ENCODE peak calls at places on chromosomes 5 and 9, in nine cellular contexts. J, H, M, Y, S, N, X, R and Z are unnamed samples. For H3K4me1, the result is how much of the 10 kb centered on the place peaks cover.

GRCh38 chr5:112283943-112284342 is 135.1 kb downstream of the EPB41L4A start:
- DNase-seq in N (no peak), X (no peak), S (no peak), H (no peak), J (no peak), M (no peak), Y (no peak), R (no peak), Z (no peak)

GRCh38 chr5:150734579-150735384 is 24.0 kb downstream of the DCTN4 start:
- DNase-seq in S (peak), Y (no peak), R (no peak), J (peak), X (no peak), H (peak), N (no peak), M (no peak), Z (peak)

GRCh38 chr5:45847877-45848276 is 151.7 kb upstream of the HCN1 start:
- DNase-seq in Y (no peak), R (no peak), S (no peak), N (no peak), M (no peak), X (no peak), H (no peak), J (no peak), Z (no peak)

GRCh38 chr5:149118463-149118862 is 22.8 kb upstream of the ABLIM3 start:
- DNase-seq in X (no peak), M (no peak), N (no peak), S (no peak), Y (no peak), R (peak), J (no peak), H (no peak), Z (no peak)

GRCh38 chr5:53386341-53386740 is 94.1 kb upstream of the FST start:
- DNase-seq in J (no peak), S (no peak), Y (no peak), M (no peak), X (no peak), R (no peak), N (no peak), H (no peak), Z (no peak)

GRCh38 chr9:37784640-37785483 is at the start of gene EXOSC3:
- DNase-seq in S (peak), N (peak), Y (no peak), X (peak), M (peak), J (peak), R (peak), H (peak), Z (peak)

GRCh38 chr5:43658499-43658898 is 55.5 kb downstream of the NNT start:
- DNase-seq in M (no peak), H (no peak), R (peak), S (no peak), Y (no peak), N (no peak), X (no peak), J (no peak), Z (no peak)

GRCh38 chr9:135978650-135979461 is 17.7 kb upstream of the UBAC1 start:
- DNase-seq in M (no peak), X (peak), Y (no peak), J (no peak), N (no peak), S (no peak), H (no peak), R (no peak), Z (no peak)

GRCh38 chr5:153985498-153985897 is 53.2 kb downstream of the FAM114A2 start:
- DNase-seq in X (no peak), M (no peak), N (no peak), J (no peak), H (no peak), R (no peak), S (no peak), Y (no peak), Z (no peak)

GRCh38 chr9:95515272-95516113 is 1.3 kb downstream of the PTCH1 start:
- DNase-seq in R (no peak), X (peak), H (peak), S (no peak), Y (no peak), J (peak), N (no peak), M (no peak), Z (peak)

GRCh38 chr5:117888688-117889087 is 1099.7 kb downstream of the DTWD2 start:
- DNase-seq in J (peak), S (no peak), X (no peak), Y (no peak), M (no peak), H (no peak), R (no peak), N (no peak), Z (no peak)

GRCh38 chr9:104993291-104993963 is 65.5 kb upstream of the ABCA1 start:
- DNase-seq in M (peak), R (no peak), H (peak), J (peak), Y (no peak), X (no peak), N (peak), S (peak), Z (peak)

GRCh38 chr5:170644501-170644900 is 139.0 kb upstream of the GABRP start:
- DNase-seq in R (no peak), S (peak), J (no peak), Y (no peak), X (no peak), H (no peak), N (no peak), M (peak), Z (no peak)

GRCh38 chr5:19920761-19921160 is 67.2 kb downstream of the CDH18 start:
- DNase-seq in N (no peak), J (no peak), H (no peak), X (no peak), R (peak), M (no peak), S (no peak), Y (no peak), Z (no peak)

GRCh38 chr5:91281409-91281808 is 101.7 kb downstream of the ARRDC3 start:
- DNase-seq in X (no peak), S (no peak), J (no peak), H (no peak), Y (peak), M (no peak), N (no peak), R (peak), Z (no peak)

GRCh38 chr5:19745247-19745646 is 242.8 kb downstream of the CDH18 start:
- DNase-seq in Y (no peak), N (no peak), H (no peak), S (no peak), X (no peak), R (no peak), M (no peak), J (no peak), Z (no peak)

GRCh38 chr5:10468256-10468655 is 26.6 kb downstream of the ROPN1L start:
- DNase-seq in H (no peak), X (no peak), S (no peak), N (no peak), M (no peak), R (no peak), Y (no peak), J (no peak), Z (no peak)

GRCh38 chr9:105244996-105245719 is 707 bp downstream of the SLC44A1 start:
- DNase-seq in M (peak), S (peak), Y (no peak), H (peak), N (no peak), J (peak), X (peak), R (peak), Z (peak)

GRCh38 chr5:179337227-179338122 is 7.8 kb downstream of the ADAMTS2 start:
- DNase-seq in J (no peak), Y (no peak), X (no peak), H (no peak), M (no peak), N (no peak), S (no peak), R (no peak), Z (peak)

GRCh38 chr9:136944094-136944518 is 432 bp downstream of the FBXW5 start:
- DNase-seq in R (peak), M (no peak), H (no peak), X (peak), S (no peak), N (no peak), J (no peak), Y (no peak), Z (no peak)

GRCh38 chr5:59218424-59219045 is 635.7 kb downstream of the RAB3C start:
- DNase-seq in M (no peak), H (no peak), X (no peak), N (no peak), S (no peak), Y (no peak), J (no peak), R (no peak), Z (no peak)

GRCh38 chr9:123322771-123323481 is 33.1 kb upstream of the CRB2 start:
- DNase-seq in S (no peak), H (no peak), J (no peak), N (no peak), X (peak), Y (no peak), M (no peak), R (no peak), Z (no peak)

GRCh38 chr5:124365491-124365890 is 380.9 kb downstream of the ZNF608 start:
- DNase-seq in Y (no peak), J (no peak), R (no peak), M (no peak), H (no peak), N (no peak), X (no peak), S (no peak), Z (no peak)

GRCh38 chr5:76230711-76231285 is 147.6 kb downstream of the SV2C start:
- DNase-seq in X (no peak), Y (no peak), R (no peak), H (no peak), S (no peak), N (no peak), J (no peak), M (no peak), Z (no peak)

GRCh38 chr9:503331-503730 is 288.7 kb downstream of the DOCK8 start:
- DNase-seq in X (no peak), J (no peak), M (no peak), H (no peak), S (no peak), R (no peak), N (no peak), Y (no peak), Z (no peak)

GRCh38 chr5:11894992-11895391 is 9.3 kb downstream of the CTNND2 start:
- DNase-seq in Y (no peak), H (no peak), R (no peak), N (no peak), X (no peak), M (no peak), S (no peak), J (no peak), Z (no peak)

GRCh38 chr5:34656700-34657549 is 797 bp downstream of the RAI14 start:
- DNase-seq in X (no peak), M (no peak), J (peak), R (peak), Y (no peak), S (peak), N (no peak), H (peak), Z (peak)

GRCh38 chr9:93670208-93671029 is 94.0 kb downstream of the PHF2 start:
- DNase-seq in S (peak), R (no peak), H (peak), N (no peak), X (no peak), M (peak), Y (no peak), J (peak), Z (no peak)

DNA sequence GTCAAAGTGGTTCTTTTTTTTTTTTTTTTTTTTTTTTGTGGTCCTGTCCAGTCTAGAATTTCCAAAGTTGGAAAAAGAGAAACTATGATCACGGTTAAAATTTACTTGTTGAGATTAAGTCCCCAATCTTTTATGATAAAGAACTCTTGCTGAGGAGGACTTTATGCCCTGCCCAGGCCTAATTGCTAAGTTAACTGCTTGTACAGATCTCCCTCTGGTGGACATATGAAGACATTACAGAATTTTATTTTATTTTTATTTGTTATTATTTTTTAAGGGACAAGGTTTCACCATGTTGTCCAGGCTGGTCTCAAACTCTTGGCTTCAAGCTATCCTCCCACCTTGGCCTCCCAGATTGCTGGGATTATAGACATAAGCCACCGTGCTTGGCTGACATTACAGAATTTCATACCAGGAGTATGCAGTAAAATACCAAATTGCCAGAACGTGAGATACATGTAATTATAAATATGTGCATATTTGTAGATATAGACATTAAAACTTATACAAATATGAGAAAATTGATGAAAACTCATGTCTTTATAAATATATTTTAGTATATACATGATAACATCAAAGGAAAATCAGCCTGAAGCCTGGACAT is 91.2 kb downstream of the RFK start:
- DNase-seq in R (peak), J (no peak), N (no peak), X (peak), M (no peak), H (peak), S (no peak), Y (no peak), Z (no peak)
- H3K4me3 ChIP-seq in R (no peak), J (no peak), N (no peak), X (no peak), M (no peak), H (no peak), S (no peak), Y (no peak), Z (no peak)

GRCh38 chr5:88653471-88653870 is 229.5 kb downstream of the MEF2C start:
- DNase-seq in H (no peak), R (no peak), S (no peak), N (no peak), Y (no peak), J (no peak), M (no peak), X (no peak), Z (no peak)

GRCh38 chr5:88643315-88643714 is 239.7 kb downstream of the MEF2C start:
- DNase-seq in J (no peak), H (no peak), N (no peak), Y (no peak), R (no peak), S (no peak), X (no peak), M (no peak), Z (no peak)

GRCh38 chr5:88644676-88645075 is 238.3 kb downstream of the MEF2C start:
- DNase-seq in H (no peak), X (no peak), S (no peak), M (no peak), N (no peak), R (no peak), Y (no peak), J (no peak), Z (no peak)

GRCh38 chr5:88646866-88647265 is 236.1 kb downstream of the MEF2C start:
- DNase-seq in R (no peak), J (no peak), Y (no peak), S (no peak), X (no peak), M (no peak), H (no peak), N (no peak), Z (no peak)

DNA sequence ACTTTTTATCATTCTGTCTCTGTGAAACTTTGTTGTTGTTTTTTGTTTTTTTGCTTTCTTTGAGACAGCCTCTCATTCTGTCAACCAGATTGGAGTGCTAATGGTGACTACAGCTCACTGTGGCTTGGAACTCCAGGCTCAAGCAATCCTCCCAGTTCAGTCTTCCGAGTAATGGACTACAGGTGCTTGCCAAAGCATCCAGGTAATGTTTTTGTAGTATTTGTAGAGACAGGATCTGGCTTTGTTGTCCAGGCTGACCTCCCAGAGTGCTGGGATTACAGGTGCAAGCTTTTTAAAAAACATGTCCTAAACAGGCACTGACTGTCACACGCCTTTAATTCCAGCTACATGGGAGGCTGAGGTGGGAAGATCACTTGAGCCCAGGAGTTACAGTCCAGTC is 235.1 kb downstream of the MEF2C start:
- DNase-seq in X (no peak), Y (no peak), J (no peak), H (no peak), S (no peak), N (no peak), M (no peak), R (no peak), Z (no peak)
- H3K4me1 ChIP-seq in X (under half), Y (under half), J (under half), H (under half), S (under half), N (under half), M (under half), R (under half), Z (under half)

GRCh38 chr5:177404641-177405134 is 4.2 kb upstream of the PFN3 start:
- DNase-seq in X (no peak), Y (no peak), M (no peak), H (no peak), S (no peak), R (no peak), N (no peak), J (no peak), Z (no peak)

GRCh38 chr5:177403826-177404640 is 3.6 kb upstream of the PFN3 start:
- DNase-seq in M (peak), N (no peak), H (peak), J (peak), Y (no peak), S (peak), R (peak), X (peak), Z (peak)

GRCh38 chr5:177399903-177400868 is at the start of gene PFN3:
- DNase-seq in Y (no peak), J (no peak), X (no peak), R (no peak), H (no peak), S (no peak), N (no peak), M (no peak), Z (peak)

GRCh38 chr5:177403194-177403825 is 2.8 kb upstream of the PFN3 start:
- DNase-seq in S (no peak), X (peak), J (no peak), R (peak), N (no peak), H (no peak), M (no peak), Y (no peak), Z (peak)

GRCh38 chr5:177402271-177403043 is 2.0 kb upstream of the PFN3 start:
- DNase-seq in J (peak), Y (no peak), H (no peak), S (no peak), N (no peak), M (no peak), R (peak), X (peak), Z (peak)
- H3K4me3 ChIP-seq in J (no peak), Y (peak), H (peak), S (peak), N (peak), M (peak), R (peak), X (peak), Z (no peak)

DNA sequence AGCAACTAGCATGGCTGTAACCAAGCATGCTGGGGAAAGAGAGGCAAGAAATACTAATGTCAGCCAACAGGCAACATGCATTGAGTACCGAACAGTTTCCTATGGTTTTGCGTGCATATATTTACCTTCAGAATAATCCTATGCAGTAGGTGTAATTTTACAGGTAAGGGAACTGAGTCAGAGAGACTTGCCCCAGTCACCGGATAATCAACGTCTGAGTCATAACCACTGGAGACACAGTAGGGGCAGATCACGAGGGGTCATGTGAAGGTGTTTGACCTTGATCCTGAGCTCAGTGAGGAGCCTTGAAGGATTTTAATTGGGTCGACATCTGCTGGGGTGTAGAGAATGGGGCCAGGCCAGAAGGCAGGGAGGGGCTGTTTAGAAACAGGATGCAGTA is 13.4 kb upstream of the TSC1 start:
- DNase-seq in M (no peak), S (no peak), J (no peak), X (no peak), R (no peak), H (no peak), Y (no peak), N (no peak), Z (no peak)
- H3K4me1 ChIP-seq in M (under half), S (under half), J (under half), X (under half), R (under half), H (under half), Y (under half), N (under half), Z (under half)